ENCODE peak calls at places on chromosomes 1 and 21, in six cellular contexts. E, Z, X, G, N and P are unnamed samples.

GRCh38 chr21:46003575-46004007 is 22.0 kb downstream of the COL6A1 start:
- DNase-seq in Z (no peak), N (no peak), E (no peak), G (peak; percentile 74), X (peak; percentile 20), P (no peak)

GRCh38 chr1:64043328-64043727 is 160.1 kb upstream of the UBE2U start:
- DNase-seq in G (no peak), Z (no peak), N (no peak), X (no peak), E (no peak), P (no peak)

GRCh38 chr1:119943216-119943615 is 46.9 kb upstream of the ADAM30 start:
- DNase-seq in E (no peak), Z (no peak), N (no peak), G (no peak), X (no peak), P (no peak)

GRCh38 chr1:239930646-239931262 is 160.9 kb upstream of the FMN2 start:
- DNase-seq in Z (no peak), E (no peak), G (no peak), X (no peak), N (no peak), P (no peak)

GRCh38 chr1:112881742-112882127 is 74.3 kb downstream of the SLC16A1 start:
- DNase-seq in G (no peak), X (no peak), E (no peak), Z (no peak), N (no peak), P (no peak)

GRCh38 chr1:235997916-235998315 is 67.0 kb downstream of the NID1 start:
- DNase-seq in G (no peak), N (no peak), Z (no peak), X (no peak), E (no peak), P (no peak)

GRCh38 chr1:23343246-23344110 is 606 bp downstream of the HNRNPR start:
- DNase-seq in N (peak; percentile 7), G (no peak), Z (no peak), X (no peak), E (no peak), P (no peak)

GRCh38 chr1:88074661-88075060 is 609.4 kb upstream of the PKN2 start:
- DNase-seq in Z (no peak), N (no peak), X (no peak), E (no peak), G (no peak), P (no peak)

GRCh38 chr21:36263797-36264196 is 56.2 kb upstream of the MORC3 start:
- DNase-seq in Z (no peak), G (no peak), N (no peak), X (no peak), E (no peak), P (no peak)

GRCh38 chr1:101235696-101236545 is 898 bp upstream of the S1PR1 start:
- DNase-seq in Z (peak; percentile 69), E (no peak), X (peak; percentile 35), N (peak; percentile 57), G (peak; percentile 80), P (no peak)

GRCh38 chr1:226634156-226634588 is 85.6 kb downstream of the STUM start:
- DNase-seq in Z (peak; percentile 90), X (peak; percentile 86), G (peak; percentile 96), E (peak; percentile 61), N (peak; percentile 79), P (peak; percentile 76)
- H3K27ac ChIP-seq in Z (peak overlapping the region; percentile 20), X (no peak overlapping the region), G (no peak overlapping the region), E (no peak overlapping the region), N (no peak overlapping the region), P (peak overlapping the region; percentile 56)

DNA sequence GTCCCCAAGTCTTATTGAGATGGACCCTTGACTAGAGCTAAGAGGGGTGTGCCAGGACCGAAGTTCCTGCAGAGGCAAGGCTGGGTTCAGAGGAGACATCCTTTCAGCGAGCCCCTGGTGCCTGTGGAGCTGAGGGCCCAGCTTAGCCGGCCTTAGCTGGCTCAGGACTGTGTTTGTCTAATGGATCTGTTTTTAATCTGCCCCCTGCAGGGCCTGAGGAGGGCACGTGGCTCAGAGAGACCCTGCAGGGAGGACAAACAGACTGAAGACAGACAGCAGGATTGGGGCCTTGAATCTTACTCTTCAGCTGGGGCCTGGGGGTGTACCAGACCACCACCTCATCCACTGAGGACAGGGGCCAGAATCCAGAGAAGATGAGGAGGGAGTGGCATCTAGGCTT is 1.6 kb downstream of the CRABP2 start:
- DNase-seq in E (no peak), Z (peak; percentile 10), N (no peak), X (no peak), G (no peak), P (no peak)
- H3K27ac ChIP-seq in E (no peak overlapping the region), Z (no peak overlapping the region), N (no peak overlapping the region), X (no peak overlapping the region), G (no peak overlapping the region), P (no peak overlapping the region)

GRCh38 chr21:33695785-33696184 is 53.5 kb downstream of the ITSN1 start:
- DNase-seq in E (no peak), N (no peak), G (no peak), X (no peak), Z (no peak), P (no peak)
- H3K27ac ChIP-seq in E (no peak overlapping the region), N (no peak overlapping the region), G (no peak overlapping the region), X (no peak overlapping the region), Z (peak overlapping the region; percentile 28), P (no peak overlapping the region)

GRCh38 chr1:212157252-212157651 is 121.7 kb downstream of the DTL start:
- DNase-seq in N (no peak), E (no peak), G (no peak), X (no peak), Z (no peak), P (no peak)
- H3K27ac ChIP-seq in N (no peak overlapping the region), E (no peak overlapping the region), G (no peak overlapping the region), X (no peak overlapping the region), Z (no peak overlapping the region), P (no peak overlapping the region)

GRCh38 chr1:94542088-94542671 is 621 bp upstream of the F3 start:
- DNase-seq in Z (peak; percentile 77), N (no peak), G (peak; percentile 76), X (peak; percentile 45), E (no peak), P (no peak)
- H3K27ac ChIP-seq in Z (peak overlapping the region; percentile 87), N (no peak overlapping the region), G (peak overlapping the region; percentile 78), X (peak overlapping the region; percentile 88), E (peak overlapping the region; percentile 88), P (no peak overlapping the region)

GRCh38 chr1:12143631-12144155 is 23.1 kb upstream of the TNFRSF1B start:
- DNase-seq in E (no peak), X (peak; percentile 74), Z (peak; percentile 88), N (no peak), G (peak; percentile 88), P (no peak)
- H3K27ac ChIP-seq in E (no peak overlapping the region), X (no peak overlapping the region), Z (peak overlapping the region; percentile 94), N (no peak overlapping the region), G (no peak overlapping the region), P (peak overlapping the region; percentile 31)

DNA sequence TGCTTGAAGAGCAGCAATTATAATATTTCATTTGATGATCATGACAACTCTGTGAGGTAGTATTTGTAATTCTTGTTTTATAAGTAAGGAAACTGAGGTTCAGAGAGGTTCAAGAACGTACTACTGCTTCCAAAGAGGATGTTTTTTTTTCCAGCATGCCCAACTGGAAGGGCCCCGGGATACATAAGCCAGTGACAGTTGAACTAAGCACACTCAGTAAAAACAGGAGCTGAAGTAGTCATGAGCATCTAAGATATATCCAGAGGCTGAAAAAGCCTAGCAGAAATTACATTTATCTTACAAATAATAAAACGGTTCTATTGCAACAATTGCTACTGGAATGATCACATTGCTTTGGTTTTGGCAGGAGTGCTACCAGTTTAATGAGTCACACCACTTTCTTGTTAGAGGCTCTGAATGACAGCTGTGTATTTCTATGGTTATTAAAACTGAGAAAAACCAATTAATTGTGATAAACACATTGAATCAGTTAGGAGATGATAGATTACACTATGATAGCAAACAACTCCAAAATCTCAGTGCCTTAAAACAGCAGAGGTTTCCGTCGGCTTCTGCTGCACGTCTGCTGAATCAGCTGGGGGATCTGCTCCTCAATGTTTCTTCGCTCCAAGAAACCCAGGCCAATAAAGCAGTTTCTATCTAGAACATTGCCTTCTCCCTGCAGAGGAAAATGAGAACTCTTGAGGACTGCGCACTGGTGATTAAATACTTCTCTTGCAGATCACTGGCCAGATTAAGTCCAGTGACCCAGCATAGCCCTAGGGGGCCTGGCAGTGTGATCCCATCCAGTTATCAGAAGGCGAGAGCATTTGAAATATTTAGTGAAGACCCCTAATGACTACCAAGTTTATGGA is 522.7 kb downstream of the PLPP3 start:
- DNase-seq in Z (no peak), N (no peak), E (no peak), G (no peak), X (no peak), P (no peak)
- H3K27ac ChIP-seq in Z (no peak overlapping the region), N (no peak overlapping the region), E (no peak overlapping the region), G (no peak overlapping the region), X (no peak overlapping the region), P (no peak overlapping the region)